ENCODE peak calls at places on chromosomes 11 and 22, in six cellular contexts. Z, C, E, H, F and T are unnamed samples.

GRCh38 chr11:33659370-33660139 is 41.1 kb downstream of the C11orf91 start:
- DNase-seq in F (no peak), H (no peak), Z (no peak), C (no peak), E (no peak), T (no peak)

GRCh38 chr11:35675901-35676610 is 13.5 kb downstream of the TRIM44 start:
- DNase-seq in E (no peak), Z (no peak), H (no peak), F (no peak), C (peak), T (no peak)

GRCh38 chr11:128714881-128715280 is 21.0 kb downstream of the FLI1 start:
- DNase-seq in Z (no peak), C (peak), F (no peak), E (no peak), H (peak), T (no peak)

GRCh38 chr11:56932572-56933235 is 56.0 kb upstream of the OR5AK2 start:
- DNase-seq in E (no peak), F (no peak), Z (no peak), H (no peak), C (peak), T (no peak)

GRCh38 chr11:88363566-88364169 is 26.1 kb upstream of the CTSC start:
- DNase-seq in C (peak), E (no peak), H (no peak), F (no peak), Z (no peak), T (no peak)

GRCh38 chr11:110428956-110429613 is 663 bp upstream of the FDX1 start:
- DNase-seq in E (no peak), H (no peak), Z (no peak), F (no peak), C (no peak), T (no peak)

GRCh38 chr11:36066891-36067290 is 123.0 kb downstream of the LDLRAD3 start:
- DNase-seq in E (no peak), H (no peak), C (no peak), Z (no peak), F (no peak), T (no peak)

GRCh38 chr11:120958185-120958584 is 65.7 kb upstream of the TBCEL start:
- DNase-seq in H (no peak), F (no peak), E (no peak), Z (no peak), C (no peak), T (no peak)

GRCh38 chr11:57482782-57483569 is 22.6 kb downstream of the RTN4RL2 start:
- DNase-seq in C (peak), H (no peak), E (peak), F (no peak), Z (peak), T (peak)

GRCh38 chr11:125263268-125263790 is 98.8 kb downstream of the PKNOX2 start:
- DNase-seq in F (peak), Z (peak), E (no peak), C (peak), H (peak), T (peak)

GRCh38 chr22:31929126-31929928 is 15.0 kb upstream of the YWHAH start:
- DNase-seq in F (peak), H (peak), E (no peak), C (no peak), Z (peak), T (no peak)

GRCh38 chr11:103591554-103591953 is 444.9 kb upstream of the DDI1 start:
- DNase-seq in C (peak), F (no peak), H (no peak), E (no peak), Z (no peak), T (no peak)

GRCh38 chr11:33248416-33248957 is 8.7 kb upstream of the HIPK3 start:
- DNase-seq in H (no peak), C (peak), Z (no peak), F (no peak), E (no peak), T (no peak)

GRCh38 chr11:12724301-12725046 is 50.3 kb downstream of the TEAD1 start:
- DNase-seq in H (peak), Z (peak), E (no peak), C (peak), F (peak), T (no peak)

GRCh38 chr11:63832336-63832735 is 6.6 kb upstream of the MARK2 start:
- DNase-seq in H (no peak), F (no peak), Z (no peak), C (no peak), E (no peak), T (no peak)

GRCh38 chr11:79579063-79579462 is 138.2 kb upstream of the TENM4 start:
- DNase-seq in H (no peak), F (no peak), E (no peak), C (no peak), Z (no peak), T (no peak)

GRCh38 chr11:114367244-114367957 is 32.9 kb downstream of the C11orf71 start:
- DNase-seq in H (no peak), E (no peak), F (no peak), Z (no peak), C (peak), T (no peak)

GRCh38 chr11:92739020-92739419 is 230.4 kb upstream of the MTNR1B start:
- DNase-seq in H (no peak), Z (no peak), C (peak), F (no peak), E (no peak), T (no peak)

GRCh38 chr11:58609723-58610122 is 12.7 kb upstream of the CNTF start:
- DNase-seq in E (no peak), C (no peak), Z (no peak), H (no peak), F (no peak), T (no peak)

GRCh38 chr11:20397281-20397680 is 9.8 kb downstream of the PRMT3 start:
- DNase-seq in Z (no peak), C (peak), F (no peak), H (peak), E (no peak), T (no peak)

GRCh38 chr11:36300651-36301050 is 4.6 kb downstream of the PRR5L start:
- DNase-seq in Z (peak), E (no peak), C (peak), H (no peak), F (peak), T (no peak)

GRCh38 chr11:95904009-95904650 is 19.8 kb downstream of the MTMR2 start:
- DNase-seq in E (no peak), H (no peak), F (no peak), Z (no peak), C (no peak), T (no peak)

GRCh38 chr11:18203723-18204122 is 31.1 kb downstream of the MRGPRX4 start:
- DNase-seq in E (no peak), H (peak), Z (no peak), C (peak), F (no peak), T (peak)
- TF ChIP-seq CTCF in E (no peak), H (peak), Z (no peak), C (peak), F (peak), T (peak)

DNA sequence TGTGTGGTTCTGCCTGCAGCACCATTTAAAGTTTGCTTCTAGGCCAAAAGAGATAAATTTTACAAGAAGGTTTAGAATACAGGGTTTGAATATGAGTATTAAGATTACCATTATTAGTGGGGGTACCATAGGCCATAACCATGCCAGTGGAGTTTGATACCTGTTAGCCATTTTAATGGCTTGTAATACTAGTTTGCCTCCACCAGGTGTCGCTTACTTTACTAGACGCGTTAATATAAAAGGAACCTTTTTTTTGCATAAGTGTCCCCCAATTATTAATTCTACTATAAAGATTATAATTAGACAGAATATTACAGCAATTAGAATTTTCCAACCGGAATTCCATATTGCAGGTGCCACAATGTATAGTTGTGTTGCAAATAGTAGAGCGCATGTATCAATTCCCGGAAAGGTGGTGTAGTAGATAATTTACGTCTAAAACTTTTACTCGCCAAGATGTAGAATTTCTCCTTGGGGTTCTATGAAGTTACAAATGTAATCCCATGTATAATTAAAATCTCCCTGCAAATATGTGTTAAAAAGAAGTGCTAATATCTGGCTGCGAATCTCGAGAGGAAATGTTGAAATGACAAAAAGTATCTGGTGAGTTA is 16.1 kb downstream of the MS4A6E start:
- DNase-seq in E (no peak), Z (no peak), C (peak), F (no peak), H (no peak), T (no peak)
- TF ChIP-seq CTCF in E (peak), Z (peak), C (peak), F (peak), H (peak), T (peak)

GRCh38 chr11:111733655-111734088 is 32.5 kb downstream of the PPP2R1B start:
- DNase-seq in C (no peak), E (no peak), F (peak), Z (no peak), H (no peak), T (no peak)

GRCh38 chr11:111734383-111735261 is 31.6 kb downstream of the PPP2R1B start:
- DNase-seq in F (no peak), E (no peak), H (no peak), C (no peak), Z (no peak), T (no peak)

GRCh38 chr11:111736191-111736590 is 30.0 kb downstream of the PPP2R1B start:
- DNase-seq in H (no peak), F (no peak), Z (peak), E (no peak), C (peak), T (no peak)

GRCh38 chr11:111736621-111737055 is 29.6 kb downstream of the PPP2R1B start:
- DNase-seq in Z (no peak), E (no peak), F (no peak), H (no peak), C (no peak), T (no peak)

GRCh38 chr11:111735262-111736116 is 30.7 kb downstream of the PPP2R1B start:
- DNase-seq in F (peak), E (no peak), Z (peak), C (peak), H (peak), T (no peak)
- TF ChIP-seq CTCF in F (no peak), E (no peak), Z (no peak), C (no peak), H (no peak), T (no peak)

GRCh38 chr22:37940698-37941376 is 12.6 kb downstream of the C22orf23 start:
- DNase-seq in F (no peak), C (peak), H (no peak), Z (no peak), E (no peak), T (no peak)
- TF ChIP-seq CTCF in F (no peak), C (no peak), H (no peak), Z (no peak), E (no peak), T (no peak)

DNA sequence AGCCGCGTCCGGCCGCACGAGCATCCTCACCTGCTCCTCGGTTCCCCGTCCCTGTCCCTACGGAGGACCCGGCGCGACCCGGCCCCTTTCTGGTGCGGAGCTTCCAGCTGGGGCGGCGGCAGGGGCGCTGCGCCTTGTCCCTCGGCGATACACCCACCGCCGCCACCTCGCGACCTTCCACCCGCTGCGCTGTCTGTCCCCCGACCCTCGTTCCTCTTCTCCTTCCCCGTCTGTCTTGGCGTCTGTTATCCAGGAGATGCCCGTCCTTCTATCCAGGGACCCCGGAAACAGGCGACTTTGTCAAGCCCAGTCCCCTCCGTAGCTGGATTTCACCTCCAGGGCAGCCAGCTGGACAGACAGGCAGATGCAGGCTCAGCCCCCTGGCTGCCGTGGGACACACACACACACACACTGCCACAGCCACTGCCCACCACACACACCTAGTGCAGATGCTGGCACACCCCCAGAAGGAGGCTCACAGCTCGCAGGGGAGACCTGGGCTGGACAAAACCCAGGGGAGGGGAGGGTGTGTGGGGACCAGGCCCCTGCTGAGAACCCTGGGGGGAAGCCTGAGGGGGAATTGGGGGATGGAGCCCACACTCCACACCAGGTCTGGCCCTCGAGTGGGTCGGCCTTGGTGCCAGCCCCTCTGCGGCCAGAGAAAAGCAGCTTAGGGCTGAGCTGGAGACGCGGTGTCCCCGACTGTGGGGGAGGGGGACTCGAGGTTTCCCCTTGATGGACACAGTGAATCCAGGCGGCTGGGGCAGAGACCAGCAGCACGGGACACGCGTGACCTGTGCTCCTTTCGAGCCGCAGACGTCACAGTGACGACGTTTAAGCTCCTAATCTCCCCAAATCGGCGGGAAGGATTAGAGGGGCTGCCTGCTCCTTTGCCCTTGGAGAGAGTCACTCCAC is 781 bp downstream of the DRD4 start:
- DNase-seq in E (no peak), Z (no peak), C (no peak), H (no peak), F (no peak), T (no peak)
- TF ChIP-seq CTCF in E (no peak), Z (no peak), C (no peak), H (no peak), F (no peak), T (no peak)

DNA sequence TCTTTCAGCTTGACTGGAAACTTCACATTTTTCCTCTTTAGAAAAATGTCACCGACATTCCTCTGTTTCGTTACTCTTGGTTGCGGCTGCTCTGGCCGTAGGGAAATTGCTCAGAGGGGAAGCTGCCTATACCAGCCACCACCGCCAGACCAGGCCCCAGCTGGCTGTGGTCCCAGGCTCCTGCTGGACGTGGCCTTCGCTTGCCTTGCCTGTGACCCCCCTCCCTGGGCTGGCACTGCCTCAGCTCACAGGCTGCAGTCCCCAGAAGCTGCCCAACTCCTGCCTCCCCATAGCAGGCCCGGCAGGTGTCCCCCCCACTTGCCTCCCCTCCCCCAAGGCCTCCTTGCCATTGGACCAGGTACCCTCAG is 197.7 kb downstream of the MN1 start:
- DNase-seq in C (peak), Z (no peak), F (no peak), E (no peak), H (no peak), T (no peak)
- TF ChIP-seq CTCF in C (no peak), Z (no peak), F (no peak), E (no peak), H (no peak), T (no peak)

DNA sequence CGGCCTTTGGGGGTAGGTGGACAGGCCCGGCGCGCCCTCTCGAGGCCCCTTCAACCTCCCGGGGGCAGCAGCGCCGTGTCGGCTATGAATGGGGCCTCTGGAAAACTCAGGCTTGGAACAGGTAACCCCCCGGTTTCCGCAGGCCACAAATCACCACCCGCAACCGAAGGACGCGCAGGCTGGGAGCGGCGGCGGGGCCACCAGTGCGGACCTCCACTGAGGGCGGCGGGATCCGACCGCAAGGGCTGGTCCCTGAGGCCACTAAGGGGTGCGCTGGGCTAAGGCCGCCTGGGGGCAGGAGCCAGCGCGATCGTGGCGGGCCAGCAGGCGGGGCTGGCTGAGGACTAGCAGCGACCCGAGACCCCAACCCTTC is 695 bp upstream of the ATF4 start:
- DNase-seq in C (no peak), F (peak), E (no peak), Z (peak), H (no peak), T (peak)
- TF ChIP-seq CTCF in C (peak), F (peak), E (peak), Z (no peak), H (no peak), T (no peak)

DNA sequence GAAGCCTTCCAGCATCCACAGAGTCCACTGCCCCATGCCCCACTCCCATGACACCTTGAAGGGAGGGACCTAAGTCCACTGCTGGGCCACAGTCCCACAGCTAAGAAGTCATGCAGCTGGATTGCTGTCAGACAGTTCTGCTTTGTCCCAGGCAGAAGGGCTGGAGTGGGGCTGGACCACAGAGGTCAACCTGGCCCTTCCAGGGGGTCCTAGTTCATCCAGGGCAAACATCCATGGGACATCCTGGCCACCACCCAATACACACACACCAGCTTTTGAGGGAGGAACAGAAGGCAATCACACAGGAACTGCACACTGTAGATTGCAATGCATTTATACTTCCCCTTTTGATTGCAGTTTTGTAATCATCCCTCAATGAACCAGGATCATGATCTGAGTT is 11.3 kb upstream of the APOL4 start:
- DNase-seq in H (no peak), F (no peak), C (no peak), E (no peak), Z (no peak), T (no peak)
- TF ChIP-seq CTCF in H (no peak), F (no peak), C (no peak), E (no peak), Z (no peak), T (no peak)